ENCODE peak calls at places on chromosomes 4 and X, in four cellular contexts. One of them, this sample, is unnamed.

GRCh38 chr4:23934915-23935314 is 45.1 kb upstream of the PPARGC1A start:
- DNase-seq in HepG2: no peak
- DNase-seq in A549: no peak
- DNase-seq in IMR-90: peak; percentile 87
- DNase-seq in this sample: no peak

GRCh38 chrX:18353931-18354368 is 538 bp downstream of the SCML2 start:
- DNase-seq in HepG2: peak; percentile 7
- DNase-seq in IMR-90: no peak
- DNase-seq in A549: peak; percentile 24
- DNase-seq in this sample: peak; percentile 52

GRCh38 chrX:82666355-82666754 is 841.7 kb upstream of the POU3F4 start:
- DNase-seq in HepG2: no peak
- DNase-seq in A549: no peak
- DNase-seq in IMR-90: no peak
- DNase-seq in this sample: no peak

GRCh38 chr4:105196523-105197145 is 50.0 kb downstream of the TET2 start:
- DNase-seq in HepG2: no peak
- DNase-seq in IMR-90: peak; percentile 44
- DNase-seq in A549: peak; percentile 1
- DNase-seq in this sample: peak; percentile 18

GRCh38 chrX:97158270-97158669 is 274.6 kb downstream of the RPA4 start:
- DNase-seq in A549: no peak
- DNase-seq in HepG2: no peak
- DNase-seq in IMR-90: no peak
- DNase-seq in this sample: no peak

GRCh38 chr4:143336828-143337599 is at the start of gene GAB1:
- DNase-seq in IMR-90: peak; percentile 80
- DNase-seq in A549: peak; percentile 13
- DNase-seq in HepG2: peak; percentile 71
- DNase-seq in this sample: peak; percentile 85

GRCh38 chr4:123248260-123248659 is 148.3 kb upstream of the SPRY1 start:
- DNase-seq in A549: no peak
- DNase-seq in HepG2: no peak
- DNase-seq in IMR-90: peak; percentile 58
- DNase-seq in this sample: no peak

GRCh38 chrX:53316860-53317237 is 35.5 kb upstream of the IQSEC2 start:
- DNase-seq in A549: no peak
- DNase-seq in IMR-90: no peak
- DNase-seq in HepG2: no peak
- DNase-seq in this sample: no peak

GRCh38 chr4:157128395-157128794 is 52.4 kb downstream of the GLRB start:
- DNase-seq in HepG2: no peak
- DNase-seq in A549: no peak
- DNase-seq in IMR-90: peak; percentile 52
- DNase-seq in this sample: no peak

GRCh38 chr4:170773709-170774273 is 684.0 kb upstream of the AADAT start:
- DNase-seq in HepG2: no peak
- DNase-seq in IMR-90: no peak
- DNase-seq in A549: no peak
- DNase-seq in this sample: no peak

GRCh38 chr4:142369141-142369540 is 477.0 kb downstream of the INPP4B start:
- DNase-seq in HepG2: no peak
- DNase-seq in A549: no peak
- DNase-seq in IMR-90: no peak
- DNase-seq in this sample: no peak

GRCh38 chr4:36551697-36552214 is 270.3 kb downstream of the DTHD1 start:
- DNase-seq in A549: no peak
- DNase-seq in IMR-90: no peak
- DNase-seq in HepG2: no peak
- DNase-seq in this sample: no peak

GRCh38 chr4:25814323-25814722 is 48.5 kb downstream of the SEL1L3 start:
- DNase-seq in IMR-90: peak; percentile 63
- DNase-seq in HepG2: no peak
- DNase-seq in A549: peak; percentile 17
- DNase-seq in this sample: no peak

GRCh38 chr4:155342142-155342541 is 34.6 kb downstream of the MAP9 start:
- DNase-seq in IMR-90: peak; percentile 79
- DNase-seq in A549: peak; percentile 18
- DNase-seq in HepG2: no peak
- DNase-seq in this sample: no peak

GRCh38 chr4:7144374-7145290 is 47.7 kb upstream of the SORCS2 start:
- DNase-seq in IMR-90: peak; percentile 13
- DNase-seq in A549: no peak
- DNase-seq in HepG2: no peak
- DNase-seq in this sample: no peak

GRCh38 chr4:169922632-169923276 is 103.4 kb downstream of the MFAP3L start:
- DNase-seq in HepG2: no peak
- DNase-seq in A549: no peak
- DNase-seq in IMR-90: no peak
- DNase-seq in this sample: no peak

GRCh38 chr4:161186750-161187149 is 977.0 kb downstream of the FSTL5 start:
- DNase-seq in IMR-90: no peak
- DNase-seq in HepG2: no peak
- DNase-seq in A549: no peak
- DNase-seq in this sample: no peak

GRCh38 chrX:68669872-68670271 is 22.4 kb downstream of the STARD8 start:
- DNase-seq in IMR-90: no peak
- DNase-seq in HepG2: no peak
- DNase-seq in A549: no peak
- DNase-seq in this sample: no peak

GRCh38 chr4:80065601-80066000 is 7.4 kb downstream of the ANTXR2 start:
- DNase-seq in IMR-90: no peak
- DNase-seq in A549: no peak
- DNase-seq in HepG2: no peak
- DNase-seq in this sample: no peak

GRCh38 chr4:71202703-71203102 is 136.1 kb upstream of the SLC4A4 start:
- DNase-seq in HepG2: no peak
- DNase-seq in A549: no peak
- DNase-seq in IMR-90: no peak
- DNase-seq in this sample: no peak

GRCh38 chr4:41480985-41481384 is 57.0 kb upstream of the LIMCH1 start:
- DNase-seq in A549: no peak
- DNase-seq in HepG2: no peak
- DNase-seq in IMR-90: no peak
- DNase-seq in this sample: no peak

GRCh38 chr4:77073106-77073858 is 2.5 kb downstream of the CCNI start:
- DNase-seq in HepG2: no peak
- DNase-seq in A549: no peak
- DNase-seq in IMR-90: peak; percentile 56
- DNase-seq in this sample: no peak

GRCh38 chrX:83521905-83522304 is 13.8 kb downstream of the POU3F4 start:
- DNase-seq in HepG2: no peak
- DNase-seq in IMR-90: no peak
- DNase-seq in A549: no peak
- DNase-seq in this sample: no peak

GRCh38 chrX:41086627-41086932 is 1.3 kb downstream of the USP9X start:
- DNase-seq in IMR-90: no peak
- DNase-seq in HepG2: no peak
- DNase-seq in A549: peak; percentile 44
- DNase-seq in this sample: peak; percentile 78
- TF ChIP-seq MAZ in IMR-90: no peak
- TF ChIP-seq MAZ in HepG2: no peak
- TF ChIP-seq MAZ in A549: no peak
- TF ChIP-seq MAZ in this sample: peak; percentile 1

GRCh38 chr4:145732001-145732400 is 52.1 kb downstream of the C4orf51 start:
- DNase-seq in HepG2: no peak
- DNase-seq in A549: no peak
- DNase-seq in IMR-90: no peak
- DNase-seq in this sample: no peak
- TF ChIP-seq MAZ in HepG2: no peak
- TF ChIP-seq MAZ in A549: no peak
- TF ChIP-seq MAZ in IMR-90: no peak
- TF ChIP-seq MAZ in this sample: no peak

DNA sequence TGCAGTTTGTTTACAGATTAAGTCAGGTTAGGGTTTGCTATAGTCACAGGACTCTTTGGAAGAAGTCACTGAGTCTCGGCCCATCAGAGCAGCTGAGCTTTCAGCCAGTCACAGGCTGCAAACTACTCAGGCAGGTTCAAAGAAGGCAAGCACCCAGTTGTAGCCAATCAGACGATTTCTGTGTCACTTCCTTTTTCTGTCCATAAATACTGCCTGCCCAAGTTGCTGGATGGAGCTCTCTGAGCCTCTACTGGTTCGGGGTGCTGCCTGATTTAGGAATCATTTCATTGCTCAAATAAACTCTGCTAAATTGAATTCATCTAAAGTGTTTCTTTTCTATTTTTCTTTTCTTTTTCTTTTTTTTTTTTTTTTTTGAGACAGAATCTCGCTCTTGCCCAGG is 7.3 kb upstream of the SH3BP2 start:
- DNase-seq in HepG2: no peak
- DNase-seq in IMR-90: no peak
- DNase-seq in A549: no peak
- DNase-seq in this sample: no peak
- TF ChIP-seq MAZ in HepG2: no peak
- TF ChIP-seq MAZ in IMR-90: no peak
- TF ChIP-seq MAZ in A549: no peak
- TF ChIP-seq MAZ in this sample: no peak

GRCh38 chr4:153576443-153576774 is 107.7 kb upstream of the TLR2 start:
- DNase-seq in IMR-90: no peak
- DNase-seq in HepG2: no peak
- DNase-seq in A549: no peak
- DNase-seq in this sample: no peak

GRCh38 chr4:153577053-153577452 is 107.0 kb upstream of the TLR2 start:
- DNase-seq in A549: no peak
- DNase-seq in HepG2: peak; percentile 29
- DNase-seq in IMR-90: no peak
- DNase-seq in this sample: no peak

GRCh38 chr4:153573221-153573620 is 107.1 kb downstream of the TMEM131L start:
- DNase-seq in A549: no peak
- DNase-seq in HepG2: no peak
- DNase-seq in IMR-90: no peak
- DNase-seq in this sample: no peak

GRCh38 chr4:153572609-153573008 is 106.4 kb downstream of the TMEM131L start:
- DNase-seq in HepG2: no peak
- DNase-seq in IMR-90: no peak
- DNase-seq in A549: no peak
- DNase-seq in this sample: no peak

DNA sequence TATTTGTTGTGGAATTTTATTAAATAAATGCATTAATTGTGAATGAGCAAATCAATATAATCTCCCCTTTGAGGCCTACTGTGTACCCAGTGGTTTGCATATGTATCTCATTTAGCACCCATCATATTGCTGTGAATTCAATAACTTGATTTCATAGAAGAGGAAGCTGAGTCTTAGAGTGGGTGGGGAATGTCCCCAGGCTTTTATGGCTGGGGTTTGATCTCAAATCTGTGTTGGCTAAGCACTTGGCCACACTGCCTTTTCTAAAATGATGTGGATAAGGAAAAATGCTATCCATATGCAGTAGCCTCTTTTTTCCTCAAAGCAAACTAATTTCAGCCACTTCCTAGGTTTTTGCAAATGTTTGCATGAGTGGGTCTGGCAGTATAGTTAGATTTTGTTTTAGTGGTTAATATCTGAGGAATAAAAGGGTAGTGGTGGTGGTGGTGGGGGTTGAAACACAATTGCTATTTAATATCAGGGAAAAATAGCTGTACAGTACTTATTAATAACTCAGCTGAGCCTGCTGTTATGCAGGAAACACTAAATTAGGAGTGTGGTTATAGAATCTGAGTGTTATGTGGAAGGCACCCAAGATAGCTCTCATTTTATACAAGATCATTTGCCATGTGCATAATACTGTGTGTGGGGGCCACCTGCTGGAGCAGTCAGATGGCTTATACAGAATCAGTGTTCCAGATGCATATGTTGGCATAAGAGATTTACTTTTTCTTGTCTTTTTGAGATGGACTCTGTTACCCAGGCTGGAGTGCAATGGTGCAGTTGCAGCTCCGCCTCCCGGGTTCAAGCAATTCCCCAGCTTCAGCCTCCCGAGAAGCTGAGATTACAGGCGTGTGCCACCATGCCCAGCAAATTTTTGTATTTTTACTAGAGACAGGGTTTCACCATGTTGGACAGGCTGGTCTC is 108.0 kb downstream of the TMEM131L start:
- DNase-seq in A549: peak; percentile 4
- DNase-seq in HepG2: peak; percentile 63
- DNase-seq in IMR-90: peak; percentile 88
- DNase-seq in this sample: no peak
- TF ChIP-seq MAZ in A549: no peak
- TF ChIP-seq MAZ in HepG2: peak; percentile 31
- TF ChIP-seq MAZ in IMR-90: no peak
- TF ChIP-seq MAZ in this sample: no peak

GRCh38 chr4:153402366-153402765 is 57.9 kb downstream of the MND1 start:
- DNase-seq in IMR-90: no peak
- DNase-seq in A549: no peak
- DNase-seq in HepG2: no peak
- DNase-seq in this sample: no peak
- TF ChIP-seq MAZ in IMR-90: no peak
- TF ChIP-seq MAZ in A549: no peak
- TF ChIP-seq MAZ in HepG2: no peak
- TF ChIP-seq MAZ in this sample: no peak

DNA sequence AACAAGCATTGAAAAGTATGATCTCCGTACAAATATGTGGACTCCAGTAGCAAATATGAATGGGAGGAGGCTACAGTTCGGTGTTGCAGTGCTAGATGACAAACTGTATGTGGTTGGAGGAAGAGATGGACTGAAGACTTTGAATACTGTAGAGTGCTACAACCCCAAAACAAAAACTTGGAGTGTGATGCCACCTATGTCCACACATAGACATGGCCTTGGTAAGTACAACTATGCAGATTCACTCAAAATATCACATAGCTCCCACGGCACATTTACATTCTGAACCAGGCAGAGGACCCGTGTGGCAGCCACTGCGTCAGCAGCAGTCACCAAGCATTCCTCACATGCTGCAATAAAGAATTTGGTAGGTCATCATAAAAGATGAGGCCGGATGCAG is 41.3 kb downstream of the KLHL5 start:
- DNase-seq in IMR-90: no peak
- DNase-seq in HepG2: no peak
- DNase-seq in A549: no peak
- DNase-seq in this sample: peak; percentile 7
- TF ChIP-seq MAZ in IMR-90: no peak
- TF ChIP-seq MAZ in HepG2: no peak
- TF ChIP-seq MAZ in A549: no peak
- TF ChIP-seq MAZ in this sample: no peak

DNA sequence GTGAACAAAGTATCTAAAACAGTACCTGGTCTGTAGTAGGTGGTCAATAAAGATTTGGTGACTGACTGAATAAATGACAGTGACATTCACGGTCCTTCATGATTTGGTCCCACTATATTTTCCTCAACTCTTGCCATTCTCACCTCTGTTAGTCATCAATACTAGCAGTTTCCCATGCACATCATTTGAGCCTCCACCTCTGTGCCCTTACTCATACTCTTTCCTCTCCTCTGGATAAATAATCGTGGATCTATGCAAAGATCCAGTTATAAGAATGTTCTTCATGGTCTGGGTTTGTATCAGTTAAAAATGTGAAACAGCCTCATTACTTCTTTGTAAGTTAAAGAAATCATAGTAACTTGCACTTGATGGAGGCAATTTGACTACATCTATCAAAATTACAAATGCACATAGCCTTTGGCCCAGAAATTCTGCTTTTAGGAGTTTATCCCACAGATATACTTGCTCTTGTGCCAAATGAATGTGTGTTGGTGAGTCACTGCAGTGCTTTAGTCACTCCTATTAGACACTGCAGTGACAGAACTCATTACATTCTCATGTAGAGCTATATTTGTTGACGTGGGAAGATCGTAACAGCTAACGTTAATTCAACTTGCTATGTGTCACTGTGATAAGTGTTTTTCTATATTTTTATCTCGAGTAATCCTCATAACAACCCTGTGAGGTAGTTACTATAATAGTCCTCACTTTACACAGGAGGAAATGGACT is 121.9 kb upstream of the SMIM10 start:
- DNase-seq in IMR-90: peak; percentile 96
- DNase-seq in HepG2: no peak
- DNase-seq in A549: no peak
- DNase-seq in this sample: no peak
- TF ChIP-seq MAZ in IMR-90: no peak
- TF ChIP-seq MAZ in HepG2: no peak
- TF ChIP-seq MAZ in A549: no peak
- TF ChIP-seq MAZ in this sample: no peak

This sample was measured in K562.